ENCODE peak calls at places on chromosomes 11 and 22, in eight cellular contexts. F is activated CD4-positive, CD25-positive, alpha-beta regulatory T cell; U is stimulated activated CD4-positive, alpha-beta T cell treated with anti-CD3 and anti-CD28 coated beads, Interleukin-1b, Interleukin-23, amount 100 ng/mL, for 24 hours; L is spleen; B is A172; C is HTR-8/SVneo; K is DMS153; T is kidney epithelial cell. J is an unnamed sample.

GRCh38 chr11:130449996-130450419 is 1.6 kb downstream of the ADAMTS15 start:
- DNase-seq in K (no peak), T (no peak), F (no peak), U (no peak), B (no peak), L (no peak), C (no peak), J (peak)

GRCh38 chr22:47124946-47125345 is 362.5 kb downstream of the TBC1D22A start:
- DNase-seq in C (no peak), L (peak), B (no peak), F (no peak), K (no peak), U (no peak), T (no peak), J (no peak)

GRCh38 chr11:2314525-2315394 is 12.9 kb downstream of the TSPAN32 start:
- DNase-seq in B (peak), L (peak), F (no peak), K (no peak), U (no peak), C (peak), T (no peak), J (peak)

GRCh38 chr11:125873881-125874555 is 13.4 kb upstream of the HYLS1 start:
- DNase-seq in B (no peak), T (no peak), F (no peak), C (no peak), K (no peak), U (no peak), L (no peak), J (no peak)

GRCh38 chr11:79419120-79419519 is 21.7 kb downstream of the TENM4 start:
- DNase-seq in T (peak), K (no peak), U (no peak), C (no peak), B (peak), L (no peak), F (no peak), J (no peak)

GRCh38 chr11:70912226-70912840 is 340.0 kb downstream of the SHANK2 start:
- DNase-seq in U (no peak), L (peak), T (peak), B (no peak), C (no peak), F (no peak), K (no peak), J (peak)

GRCh38 chr11:46380340-46381045 is 976 bp upstream of the MDK start:
- DNase-seq in B (peak), K (peak), U (peak), T (no peak), L (peak), C (peak), F (peak), J (peak)

GRCh38 chr22:46737105-46737975 is 712 bp downstream of the CERK start:
- DNase-seq in L (peak), F (no peak), U (no peak), C (peak), T (no peak), K (no peak), B (no peak), J (peak)

GRCh38 chr11:15893080-15893492 is 463.3 kb downstream of the SOX6 start:
- DNase-seq in B (peak), F (no peak), U (no peak), T (peak), C (peak), L (no peak), K (peak), J (no peak)

GRCh38 chr22:27870234-27871191 is 48.5 kb downstream of the PITPNB start:
- DNase-seq in K (no peak), F (no peak), L (no peak), T (no peak), U (no peak), C (no peak), B (no peak), J (no peak)

GRCh38 chr11:62680825-62681240 is 2.0 kb upstream of the UBXN1 start:
- DNase-seq in K (peak), U (no peak), B (peak), T (no peak), F (peak), C (peak), L (no peak), J (no peak)

GRCh38 chr11:58039589-58039988 is 8.8 kb downstream of the OR6Q1 start:
- DNase-seq in U (no peak), K (no peak), B (no peak), L (no peak), C (no peak), T (no peak), F (no peak), J (no peak)

GRCh38 chr22:47322854-47323253 is 560.4 kb downstream of the TBC1D22A start:
- DNase-seq in L (no peak), U (no peak), B (no peak), F (no peak), C (no peak), K (peak), T (no peak), J (no peak)

GRCh38 chr22:20000246-20001081 is 16.2 kb downstream of the ARVCF start:
- DNase-seq in U (no peak), F (no peak), B (no peak), T (no peak), L (peak), C (no peak), K (no peak), J (no peak)

GRCh38 chr22:22037740-22038139 is 55.2 kb upstream of the TOP3B start:
- DNase-seq in C (no peak), T (no peak), L (no peak), B (peak), K (no peak), F (no peak), U (no peak), J (peak)